ENCODE peak calls at places on chromosomes 13 and 19, in eight cellular contexts. L is EH; B is GM20000; D is mucosa of gallbladder; G is spleen; H is AG09319; J is effector memory CD4-positive, alpha-beta T cell; Y is natural killer cell treated with Interleukin-12 subunit alpha and Interleukin-12 subunit beta and Interleukin-15 and Interleukin-18, amount 100 ng/mL, for 72 hours. X is an unnamed sample.
A peak's percentile ranks its signal among the peaks of the same experiment; 100 is the strongest.

GRCh38 chr13:51494151-51494550 is 41.3 kb upstream of the INTS6 start:
- DNase-seq in G (no peak), D (no peak), Y (no peak), J (no peak), L (peak; percentile 66), H (no peak), B (no peak), X (no peak)

GRCh38 chr19:43519436-43520088 is 7.4 kb downstream of the ETHE1 start:
- DNase-seq in L (peak; percentile 91), J (peak; percentile 56), H (peak; percentile 89), B (peak; percentile 77), G (peak; percentile 92), D (peak; percentile 74), Y (peak; percentile 83), X (peak; percentile 84)

GRCh38 chr13:87123987-87124784 is 547.0 kb upstream of the SLITRK5 start:
- DNase-seq in B (no peak), D (no peak), H (peak; percentile 79), G (no peak), Y (peak; percentile 58), L (peak; percentile 0), J (no peak), X (no peak)

GRCh38 chr13:74074723-74075122 is 59.5 kb downstream of the KLF12 start:
- DNase-seq in J (no peak), L (peak; percentile 65), B (no peak), Y (no peak), D (no peak), G (no peak), H (no peak), X (no peak)

GRCh38 chr13:45321230-45321629 is 19.8 kb downstream of the TPT1 start:
- DNase-seq in H (no peak), Y (no peak), B (no peak), L (no peak), G (no peak), D (no peak), J (no peak), X (no peak)

GRCh38 chr13:23681253-23681652 is 111.0 kb downstream of the TNFRSF19 start:
- DNase-seq in D (no peak), H (no peak), J (no peak), L (peak; percentile 27), G (no peak), B (no peak), Y (no peak), X (no peak)

GRCh38 chr19:53942001-53942786 is 20.5 kb upstream of the CACNG8 start:
- DNase-seq in Y (no peak), B (no peak), G (no peak), J (no peak), H (no peak), L (peak; percentile 7), D (no peak), X (no peak)

GRCh38 chr13:44230071-44230470 is 143.6 kb upstream of the SERP2 start:
- DNase-seq in B (no peak), D (no peak), G (no peak), H (no peak), L (peak; percentile 43), Y (no peak), J (no peak), X (no peak)

GRCh38 chr19:27674701-27675100 is 1538.2 kb downstream of the UQCRFS1 start:
- DNase-seq in L (no peak), G (no peak), Y (no peak), J (no peak), B (no peak), H (no peak), D (peak; percentile 6), X (no peak)

GRCh38 chr13:107712145-107712544 is 503.2 kb downstream of the LIG4 start:
- DNase-seq in Y (no peak), G (no peak), B (no peak), J (no peak), H (no peak), D (no peak), L (no peak), X (no peak)

GRCh38 chr13:51945149-51945548 is 66.1 kb downstream of the ATP7B start:
- DNase-seq in J (no peak), Y (no peak), G (no peak), H (no peak), D (no peak), L (no peak), B (peak; percentile 53), X (no peak)

GRCh38 chr19:2327773-2328400 is 499 bp downstream of the LSM7 start:
- DNase-seq in D (peak; percentile 35), J (peak; percentile 47), H (peak; percentile 46), Y (peak; percentile 80), B (peak; percentile 89), L (peak; percentile 94), G (peak; percentile 72), X (no peak)

GRCh38 chr13:20582026-20582425 is 15.1 kb downstream of the IFT88 start:
- DNase-seq in H (no peak), Y (no peak), J (no peak), L (no peak), G (no peak), B (no peak), D (no peak), X (no peak)

GRCh38 chr13:49602005-49602404 is 16.6 kb upstream of the RCBTB1 start:
- DNase-seq in Y (no peak), L (no peak), D (no peak), G (no peak), H (no peak), B (no peak), J (no peak), X (no peak)

GRCh38 chr19:35498984-35499383 is 8.7 kb upstream of the KRTDAP start:
- DNase-seq in B (no peak), H (no peak), L (no peak), D (no peak), J (no peak), G (no peak), Y (no peak), X (no peak)